ENCODE peak calls at places on chromosomes 1 and 21, in eight cellular contexts. One of them, this sample, is unnamed.

GRCh38 chr1:11295905-11296304 is 22.9 kb downstream of the UBIAD1 start:
- DNase-seq in body of pancreas: no peak
- DNase-seq in WTC11: no peak
- DNase-seq in neural crest cell: no peak
- DNase-seq in pancreas: no peak
- DNase-seq in right atrium auricular region: no peak
- DNase-seq in tibial artery: no peak
- DNase-seq in GM13977: no peak
- DNase-seq in this sample: no peak

GRCh38 chr1:231069333-231069732 is 29.3 kb upstream of the FAM89A start:
- DNase-seq in pancreas: no peak
- DNase-seq in GM13977: no peak
- DNase-seq in neural crest cell: no peak
- DNase-seq in right atrium auricular region: no peak
- DNase-seq in body of pancreas: no peak
- DNase-seq in WTC11: no peak
- DNase-seq in tibial artery: no peak
- DNase-seq in this sample: no peak

GRCh38 chr1:15952317-15953258 is 23.3 kb downstream of the ZBTB17 start:
- DNase-seq in body of pancreas: no peak
- DNase-seq in pancreas: no peak
- DNase-seq in WTC11: no peak
- DNase-seq in tibial artery: no peak
- DNase-seq in right atrium auricular region: no peak
- DNase-seq in neural crest cell: no peak
- DNase-seq in GM13977: no peak
- DNase-seq in this sample: no peak

GRCh38 chr21:31732891-31733520 is 1.1 kb upstream of the SCAF4 start:
- DNase-seq in right atrium auricular region: no peak
- DNase-seq in GM13977: no peak
- DNase-seq in body of pancreas: no peak
- DNase-seq in WTC11: peak; percentile 28
- DNase-seq in tibial artery: no peak
- DNase-seq in pancreas: peak; percentile 21
- DNase-seq in neural crest cell: peak; percentile 9
- DNase-seq in this sample: no peak

GRCh38 chr1:1001057-1001630 is 1.2 kb upstream of the HES4 start:
- DNase-seq in body of pancreas: no peak
- DNase-seq in tibial artery: no peak
- DNase-seq in right atrium auricular region: no peak
- DNase-seq in GM13977: peak; percentile 56
- DNase-seq in neural crest cell: peak; percentile 38
- DNase-seq in WTC11: no peak
- DNase-seq in pancreas: peak; percentile 60
- DNase-seq in this sample: peak; percentile 71

GRCh38 chr1:151492120-151492519 is 19.1 kb upstream of the CGN start:
- DNase-seq in neural crest cell: no peak
- DNase-seq in tibial artery: no peak
- DNase-seq in pancreas: no peak
- DNase-seq in GM13977: no peak
- DNase-seq in WTC11: no peak
- DNase-seq in right atrium auricular region: no peak
- DNase-seq in body of pancreas: no peak
- DNase-seq in this sample: no peak

GRCh38 chr1:12177999-12178441 is 11.2 kb downstream of the TNFRSF1B start:
- DNase-seq in body of pancreas: peak; percentile 45
- DNase-seq in WTC11: no peak
- DNase-seq in neural crest cell: no peak
- DNase-seq in right atrium auricular region: peak; percentile 91
- DNase-seq in pancreas: peak; percentile 50
- DNase-seq in tibial artery: peak; percentile 69
- DNase-seq in GM13977: no peak
- DNase-seq in this sample: peak; percentile 89

GRCh38 chr1:48048064-48048463 is 50.9 kb upstream of the TRABD2B start:
- DNase-seq in neural crest cell: no peak
- DNase-seq in WTC11: no peak
- DNase-seq in body of pancreas: no peak
- DNase-seq in tibial artery: peak; percentile 34
- DNase-seq in pancreas: no peak
- DNase-seq in right atrium auricular region: no peak
- DNase-seq in GM13977: no peak
- DNase-seq in this sample: no peak

GRCh38 chr1:95201905-95202304 is 32.1 kb upstream of the RWDD3 start:
- DNase-seq in GM13977: no peak
- DNase-seq in body of pancreas: no peak
- DNase-seq in WTC11: no peak
- DNase-seq in pancreas: no peak
- DNase-seq in right atrium auricular region: no peak
- DNase-seq in tibial artery: no peak
- DNase-seq in neural crest cell: no peak
- DNase-seq in this sample: no peak

GRCh38 chr1:107877092-107877491 is 87.9 kb downstream of the VAV3 start:
- DNase-seq in right atrium auricular region: no peak
- DNase-seq in WTC11: no peak
- DNase-seq in neural crest cell: no peak
- DNase-seq in tibial artery: no peak
- DNase-seq in GM13977: no peak
- DNase-seq in pancreas: no peak
- DNase-seq in body of pancreas: no peak
- DNase-seq in this sample: no peak

GRCh38 chr21:29114765-29115164 is 15.7 kb upstream of the MAP3K7CL start:
- DNase-seq in right atrium auricular region: no peak
- DNase-seq in WTC11: no peak
- DNase-seq in GM13977: no peak
- DNase-seq in pancreas: no peak
- DNase-seq in tibial artery: no peak
- DNase-seq in neural crest cell: no peak
- DNase-seq in body of pancreas: no peak
- DNase-seq in this sample: no peak

GRCh38 chr1:87866416-87866815 is 537.7 kb downstream of the LMO4 start:
- DNase-seq in neural crest cell: no peak
- DNase-seq in WTC11: no peak
- DNase-seq in pancreas: no peak
- DNase-seq in tibial artery: no peak
- DNase-seq in GM13977: no peak
- DNase-seq in right atrium auricular region: no peak
- DNase-seq in body of pancreas: no peak
- DNase-seq in this sample: no peak

GRCh38 chr21:31265293-31265692 is 78.8 kb downstream of the TIAM1 start:
- DNase-seq in neural crest cell: no peak
- DNase-seq in body of pancreas: no peak
- DNase-seq in WTC11: no peak
- DNase-seq in pancreas: no peak
- DNase-seq in tibial artery: no peak
- DNase-seq in right atrium auricular region: peak; percentile 69
- DNase-seq in GM13977: no peak
- DNase-seq in this sample: no peak

GRCh38 chr1:201945157-201945556 is 1.2 kb downstream of the LMOD1 start:
- DNase-seq in tibial artery: no peak
- DNase-seq in body of pancreas: no peak
- DNase-seq in right atrium auricular region: no peak
- DNase-seq in WTC11: peak; percentile 28
- DNase-seq in pancreas: no peak
- DNase-seq in GM13977: no peak
- DNase-seq in neural crest cell: no peak
- DNase-seq in this sample: no peak

GRCh38 chr1:17167041-17167782 is 37.7 kb upstream of the PADI1 start:
- DNase-seq in GM13977: no peak
- DNase-seq in body of pancreas: no peak
- DNase-seq in WTC11: no peak
- DNase-seq in neural crest cell: no peak
- DNase-seq in pancreas: no peak
- DNase-seq in right atrium auricular region: no peak
- DNase-seq in tibial artery: no peak
- DNase-seq in this sample: no peak

GRCh38 chr1:207925210-207925609 is 14.3 kb upstream of the CD34 start:
- DNase-seq in pancreas: no peak
- DNase-seq in tibial artery: peak; percentile 60
- DNase-seq in GM13977: no peak
- DNase-seq in neural crest cell: peak; percentile 6
- DNase-seq in body of pancreas: no peak
- DNase-seq in right atrium auricular region: no peak
- DNase-seq in WTC11: peak; percentile 59
- DNase-seq in this sample: no peak

GRCh38 chr1:23809751-23810171 is 9.2 kb upstream of the GALE start:
- DNase-seq in right atrium auricular region: peak; percentile 76
- DNase-seq in tibial artery: peak; percentile 62
- DNase-seq in pancreas: peak; percentile 85
- DNase-seq in neural crest cell: peak; percentile 55
- DNase-seq in GM13977: peak; percentile 84
- DNase-seq in body of pancreas: peak; percentile 85
- DNase-seq in WTC11: peak; percentile 84
- DNase-seq in this sample: peak; percentile 90

GRCh38 chr1:96416111-96416595 is 305.4 kb upstream of the PTBP2 start:
- DNase-seq in pancreas: no peak
- DNase-seq in body of pancreas: no peak
- DNase-seq in WTC11: no peak
- DNase-seq in GM13977: no peak
- DNase-seq in neural crest cell: no peak
- DNase-seq in right atrium auricular region: peak; percentile 77
- DNase-seq in tibial artery: peak; percentile 60
- DNase-seq in this sample: no peak

GRCh38 chr1:56073614-56074356 is 505.6 kb downstream of the PLPP3 start:
- DNase-seq in tibial artery: peak; percentile 88
- DNase-seq in GM13977: no peak
- DNase-seq in WTC11: no peak
- DNase-seq in body of pancreas: peak; percentile 62
- DNase-seq in pancreas: peak; percentile 65
- DNase-seq in right atrium auricular region: peak; percentile 90
- DNase-seq in neural crest cell: no peak
- DNase-seq in this sample: no peak

DNA sequence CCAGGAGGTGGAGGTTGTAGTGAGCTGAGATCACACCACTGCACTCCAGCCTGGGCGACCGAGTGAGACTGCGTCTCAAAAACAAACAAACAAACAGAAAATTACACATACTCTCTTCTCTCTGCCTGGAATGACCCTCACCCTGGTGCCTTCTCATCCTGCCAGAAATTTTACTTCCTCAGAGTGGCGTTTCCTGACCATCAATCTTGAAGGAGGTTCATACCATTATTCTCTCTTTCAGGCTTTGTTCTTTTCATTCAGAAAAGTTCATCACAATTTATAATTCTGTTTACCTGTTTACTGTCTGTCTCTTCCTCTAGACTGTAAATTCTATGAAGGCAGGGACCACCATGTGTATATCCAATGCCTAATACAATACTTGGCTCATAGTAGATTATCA is 79.3 kb downstream of the RPS6KA1 start:
- DNase-seq in pancreas: no peak
- DNase-seq in right atrium auricular region: no peak
- DNase-seq in WTC11: no peak
- DNase-seq in GM13977: no peak
- DNase-seq in neural crest cell: no peak
- DNase-seq in tibial artery: no peak
- DNase-seq in body of pancreas: no peak
- DNase-seq in this sample: no peak
- TF ChIP-seq CTCF in pancreas: no peak
- TF ChIP-seq CTCF in right atrium auricular region: no peak
- TF ChIP-seq CTCF in WTC11: no peak
- TF ChIP-seq CTCF in GM13977: peak; percentile 13
- TF ChIP-seq CTCF in neural crest cell: no peak
- TF ChIP-seq CTCF in tibial artery: no peak
- TF ChIP-seq CTCF in body of pancreas: no peak
- TF ChIP-seq CTCF in this sample: no peak

DNA sequence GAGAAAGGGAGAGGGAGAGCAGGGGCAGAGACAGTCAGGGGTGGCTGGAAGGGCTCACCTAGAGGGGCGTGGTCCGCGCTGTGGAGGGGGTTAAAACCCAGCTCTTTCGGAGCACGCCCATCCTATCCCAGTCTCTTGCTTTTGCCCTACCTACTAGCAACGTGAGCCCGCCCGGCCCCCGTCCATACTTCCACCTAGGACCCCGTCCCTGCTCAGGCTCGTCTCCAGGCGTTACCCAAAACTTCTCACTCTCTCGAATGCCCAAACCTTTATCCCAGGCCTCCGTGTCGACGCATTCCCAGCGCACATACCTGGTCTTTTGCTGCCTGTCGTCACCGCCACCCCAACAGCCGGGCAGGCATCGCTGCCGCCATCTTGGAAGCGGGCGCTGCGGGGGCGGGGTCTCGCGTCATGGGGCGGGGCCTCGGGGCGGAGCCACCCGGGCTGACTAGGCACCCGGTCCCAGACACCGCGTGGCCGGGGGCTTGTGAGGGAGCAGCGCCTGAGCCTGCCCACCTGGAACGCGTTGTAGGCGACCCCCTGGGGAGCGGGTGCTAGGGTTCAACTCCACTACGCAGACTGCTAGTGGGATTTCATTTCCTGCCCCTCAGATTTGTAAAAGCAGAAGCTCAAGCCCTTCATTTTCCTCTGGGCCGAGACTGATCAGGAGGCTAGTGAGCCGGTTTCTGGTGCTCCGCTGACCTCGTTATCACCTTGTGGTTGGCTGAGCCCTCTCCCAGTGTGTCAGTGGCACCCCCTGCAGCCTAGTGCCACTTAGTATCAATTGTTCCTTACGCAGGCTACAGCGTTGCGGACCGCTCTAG is at the start of gene B4GALT3:
- DNase-seq in GM13977: peak; percentile 95
- DNase-seq in body of pancreas: peak; percentile 93
- DNase-seq in right atrium auricular region: peak; percentile 89
- DNase-seq in WTC11: peak; percentile 97
- DNase-seq in pancreas: peak; percentile 94
- DNase-seq in neural crest cell: peak; percentile 96
- DNase-seq in tibial artery: peak; percentile 89
- DNase-seq in this sample: peak; percentile 91
- TF ChIP-seq CTCF in GM13977: no peak
- TF ChIP-seq CTCF in body of pancreas: no peak
- TF ChIP-seq CTCF in right atrium auricular region: peak; percentile 45
- TF ChIP-seq CTCF in WTC11: no peak
- TF ChIP-seq CTCF in pancreas: no peak
- TF ChIP-seq CTCF in neural crest cell: no peak
- TF ChIP-seq CTCF in tibial artery: no peak
- TF ChIP-seq CTCF in this sample: no peak

GRCh38 chr21:21971384-21971783 is 973.2 kb downstream of the NCAM2 start:
- DNase-seq in pancreas: no peak
- DNase-seq in right atrium auricular region: no peak
- DNase-seq in body of pancreas: no peak
- DNase-seq in neural crest cell: no peak
- DNase-seq in tibial artery: no peak
- DNase-seq in GM13977: no peak
- DNase-seq in WTC11: no peak
- DNase-seq in this sample: no peak

GRCh38 chr21:21968810-21969588 is 970.8 kb downstream of the NCAM2 start:
- DNase-seq in right atrium auricular region: no peak
- DNase-seq in WTC11: no peak
- DNase-seq in body of pancreas: no peak
- DNase-seq in pancreas: no peak
- DNase-seq in tibial artery: no peak
- DNase-seq in GM13977: no peak
- DNase-seq in neural crest cell: no peak
- DNase-seq in this sample: no peak

GRCh38 chr21:21973806-21974205 is 975.6 kb downstream of the NCAM2 start:
- DNase-seq in right atrium auricular region: no peak
- DNase-seq in neural crest cell: no peak
- DNase-seq in body of pancreas: no peak
- DNase-seq in GM13977: no peak
- DNase-seq in WTC11: peak; percentile 35
- DNase-seq in pancreas: no peak
- DNase-seq in tibial artery: no peak
- DNase-seq in this sample: no peak
- TF ChIP-seq CTCF in right atrium auricular region: no peak
- TF ChIP-seq CTCF in neural crest cell: no peak
- TF ChIP-seq CTCF in body of pancreas: no peak
- TF ChIP-seq CTCF in GM13977: no peak
- TF ChIP-seq CTCF in WTC11: no peak
- TF ChIP-seq CTCF in pancreas: no peak
- TF ChIP-seq CTCF in tibial artery: no peak
- TF ChIP-seq CTCF in this sample: no peak

GRCh38 chr1:86515597-86515996 is 31.3 kb upstream of the CLCA4 start:
- DNase-seq in pancreas: no peak
- DNase-seq in body of pancreas: no peak
- DNase-seq in GM13977: peak; percentile 14
- DNase-seq in neural crest cell: no peak
- DNase-seq in WTC11: peak; percentile 39
- DNase-seq in right atrium auricular region: no peak
- DNase-seq in tibial artery: no peak
- DNase-seq in this sample: no peak
- TF ChIP-seq CTCF in pancreas: no peak
- TF ChIP-seq CTCF in body of pancreas: no peak
- TF ChIP-seq CTCF in GM13977: peak; percentile 10
- TF ChIP-seq CTCF in neural crest cell: peak; percentile 41
- TF ChIP-seq CTCF in WTC11: peak; percentile 10
- TF ChIP-seq CTCF in right atrium auricular region: no peak
- TF ChIP-seq CTCF in tibial artery: no peak
- TF ChIP-seq CTCF in this sample: no peak